ENCODE peak calls at places on chromosomes 5 and 9, in four cellular contexts. One of them, this sample, is unnamed.

GRCh38 chr5:140351609-140352334 is 5.4 kb upstream of the HBEGF start:
- DNase-seq in amniotic stem cell: peak; percentile 53
- DNase-seq in lower leg skin: peak; percentile 67
- DNase-seq in HTR-8/SVneo: peak; percentile 66
- DNase-seq in this sample: peak; percentile 45

GRCh38 chr9:7369384-7369821 is 430.2 kb downstream of the DMAC1 start:
- DNase-seq in lower leg skin: no peak
- DNase-seq in amniotic stem cell: no peak
- DNase-seq in HTR-8/SVneo: no peak
- DNase-seq in this sample: no peak

GRCh38 chr5:115079934-115080623 is 89.6 kb downstream of the TRIM36 start:
- DNase-seq in amniotic stem cell: no peak
- DNase-seq in lower leg skin: no peak
- DNase-seq in HTR-8/SVneo: no peak
- DNase-seq in this sample: no peak

GRCh38 chr5:154972476-154973080 is 31.7 kb downstream of the MRPL22 start:
- DNase-seq in amniotic stem cell: peak; percentile 5
- DNase-seq in lower leg skin: no peak
- DNase-seq in HTR-8/SVneo: peak; percentile 29
- DNase-seq in this sample: no peak

GRCh38 chr9:33132249-33132772 is 34.8 kb downstream of the B4GALT1 start:
- DNase-seq in amniotic stem cell: peak; percentile 67
- DNase-seq in lower leg skin: no peak
- DNase-seq in HTR-8/SVneo: peak; percentile 26
- DNase-seq in this sample: no peak

GRCh38 chr9:122978586-122978985 is 37.8 kb downstream of the RABGAP1 start:
- DNase-seq in amniotic stem cell: no peak
- DNase-seq in HTR-8/SVneo: no peak
- DNase-seq in lower leg skin: no peak
- DNase-seq in this sample: no peak

GRCh38 chr5:133129192-133129748 is 77.5 kb downstream of the HSPA4 start:
- DNase-seq in amniotic stem cell: no peak
- DNase-seq in lower leg skin: no peak
- DNase-seq in HTR-8/SVneo: no peak
- DNase-seq in this sample: no peak

GRCh38 chr9:37337301-37337905 is 85.1 kb upstream of the GRHPR start:
- DNase-seq in HTR-8/SVneo: no peak
- DNase-seq in amniotic stem cell: no peak
- DNase-seq in lower leg skin: no peak
- DNase-seq in this sample: no peak

GRCh38 chr9:82729991-82730390 is 333.0 kb downstream of the RASEF start:
- DNase-seq in HTR-8/SVneo: no peak
- DNase-seq in amniotic stem cell: no peak
- DNase-seq in lower leg skin: no peak
- DNase-seq in this sample: no peak

GRCh38 chr9:98533132-98533531 is 175.6 kb downstream of the GABBR2 start:
- DNase-seq in amniotic stem cell: no peak
- DNase-seq in HTR-8/SVneo: no peak
- DNase-seq in lower leg skin: no peak
- DNase-seq in this sample: no peak

GRCh38 chr5:59356813-59357381 is 536.6 kb downstream of the PDE4D start:
- DNase-seq in HTR-8/SVneo: no peak
- DNase-seq in lower leg skin: no peak
- DNase-seq in amniotic stem cell: no peak
- DNase-seq in this sample: no peak

GRCh38 chr9:89114741-89115140 is 63.9 kb downstream of the SHC3 start:
- DNase-seq in amniotic stem cell: no peak
- DNase-seq in lower leg skin: no peak
- DNase-seq in HTR-8/SVneo: no peak
- DNase-seq in this sample: no peak

GRCh38 chr5:111069839-111070238 is 1.7 kb upstream of the TSLP start:
- DNase-seq in HTR-8/SVneo: no peak
- DNase-seq in lower leg skin: no peak
- DNase-seq in amniotic stem cell: no peak
- DNase-seq in this sample: no peak

GRCh38 chr5:119255571-119256356 is 100.1 kb upstream of the TNFAIP8 start:
- DNase-seq in amniotic stem cell: no peak
- DNase-seq in lower leg skin: no peak
- DNase-seq in HTR-8/SVneo: no peak
- DNase-seq in this sample: no peak

GRCh38 chr5:154078305-154078704 is 39.5 kb downstream of the MFAP3 start:
- DNase-seq in lower leg skin: no peak
- DNase-seq in amniotic stem cell: no peak
- DNase-seq in HTR-8/SVneo: no peak
- DNase-seq in this sample: no peak

GRCh38 chr5:89471556-89471955 is 588.6 kb upstream of the MEF2C start:
- DNase-seq in amniotic stem cell: no peak
- DNase-seq in lower leg skin: no peak
- DNase-seq in HTR-8/SVneo: no peak
- DNase-seq in this sample: no peak

GRCh38 chr5:111984044-111984443 is 227.1 kb upstream of the NREP start:
- DNase-seq in HTR-8/SVneo: peak; percentile 63
- DNase-seq in amniotic stem cell: peak; percentile 58
- DNase-seq in lower leg skin: no peak
- DNase-seq in this sample: no peak

GRCh38 chr9:110330484-110331115 is 7.1 kb downstream of the TXNDC8 start:
- DNase-seq in amniotic stem cell: no peak
- DNase-seq in HTR-8/SVneo: no peak
- DNase-seq in lower leg skin: no peak
- DNase-seq in this sample: no peak

GRCh38 chr5:74312746-74313145 is 327.8 kb downstream of the ENC1 start:
- DNase-seq in lower leg skin: no peak
- DNase-seq in amniotic stem cell: no peak
- DNase-seq in HTR-8/SVneo: no peak
- DNase-seq in this sample: no peak

GRCh38 chr9:75964431-75964830 is 74.0 kb downstream of the PCSK5 start:
- DNase-seq in HTR-8/SVneo: no peak
- DNase-seq in lower leg skin: no peak
- DNase-seq in amniotic stem cell: no peak
- DNase-seq in this sample: no peak

GRCh38 chr5:84825616-84826015 is 440.9 kb upstream of the EDIL3 start:
- DNase-seq in lower leg skin: no peak
- DNase-seq in HTR-8/SVneo: no peak
- DNase-seq in amniotic stem cell: peak; percentile 4
- DNase-seq in this sample: no peak

GRCh38 chr5:174108765-174109164 is 63.3 kb downstream of the NSG2 start:
- DNase-seq in lower leg skin: no peak
- DNase-seq in amniotic stem cell: no peak
- DNase-seq in HTR-8/SVneo: no peak
- DNase-seq in this sample: no peak

GRCh38 chr9:100088202-100088601 is 10.6 kb downstream of the ERP44 start:
- DNase-seq in amniotic stem cell: no peak
- DNase-seq in lower leg skin: no peak
- DNase-seq in HTR-8/SVneo: no peak
- DNase-seq in this sample: no peak

GRCh38 chr5:173268750-173269580 is 34.0 kb upstream of the NKX2-5 start:
- DNase-seq in lower leg skin: no peak
- DNase-seq in amniotic stem cell: no peak
- DNase-seq in HTR-8/SVneo: no peak
- DNase-seq in this sample: no peak

GRCh38 chr9:95840096-95840495 is 35.4 kb upstream of the ERCC6L2 start:
- DNase-seq in HTR-8/SVneo: no peak
- DNase-seq in amniotic stem cell: no peak
- DNase-seq in lower leg skin: no peak
- DNase-seq in this sample: no peak

GRCh38 chr9:127112683-127113539 is 9.5 kb downstream of the ANGPTL2 start:
- DNase-seq in HTR-8/SVneo: no peak
- DNase-seq in amniotic stem cell: no peak
- DNase-seq in lower leg skin: no peak
- DNase-seq in this sample: no peak

GRCh38 chr5:96297290-96297689 is 135.8 kb downstream of the PCSK1 start:
- DNase-seq in HTR-8/SVneo: no peak
- DNase-seq in amniotic stem cell: peak; percentile 35
- DNase-seq in lower leg skin: no peak
- DNase-seq in this sample: no peak

GRCh38 chr9:134291452-134291881 is 34.8 kb upstream of the RXRA start:
- DNase-seq in amniotic stem cell: no peak
- DNase-seq in lower leg skin: no peak
- DNase-seq in HTR-8/SVneo: no peak
- DNase-seq in this sample: no peak

GRCh38 chr5:141490771-141491170 is 1.9 kb downstream of the PCDHGC5 start:
- DNase-seq in amniotic stem cell: no peak
- DNase-seq in lower leg skin: no peak
- DNase-seq in HTR-8/SVneo: no peak
- DNase-seq in this sample: no peak

GRCh38 chr5:83450183-83450839 is 21.2 kb upstream of the VCAN start:
- DNase-seq in HTR-8/SVneo: no peak
- DNase-seq in lower leg skin: no peak
- DNase-seq in amniotic stem cell: no peak
- DNase-seq in this sample: no peak

GRCh38 chr5:116494784-116495480 is 79.7 kb downstream of the SEMA6A start:
- DNase-seq in HTR-8/SVneo: no peak
- DNase-seq in amniotic stem cell: no peak
- DNase-seq in lower leg skin: no peak
- DNase-seq in this sample: no peak

GRCh38 chr9:109452761-109453160 is 45.3 kb downstream of the PTPN3 start:
- DNase-seq in HTR-8/SVneo: peak; percentile 35
- DNase-seq in lower leg skin: no peak
- DNase-seq in amniotic stem cell: peak; percentile 21
- DNase-seq in this sample: no peak

GRCh38 chr9:132141948-132142594 is 19.8 kb upstream of the NTNG2 start:
- DNase-seq in amniotic stem cell: no peak
- DNase-seq in HTR-8/SVneo: peak; percentile 26
- DNase-seq in lower leg skin: no peak
- DNase-seq in this sample: no peak

GRCh38 chr9:35516481-35516880 is 26.6 kb downstream of the RUSC2 start:
- DNase-seq in amniotic stem cell: peak; percentile 51
- DNase-seq in HTR-8/SVneo: no peak
- DNase-seq in lower leg skin: no peak
- DNase-seq in this sample: no peak

GRCh38 chr9:128882677-128883590 is 1.0 kb downstream of the LRRC8A start:
- DNase-seq in lower leg skin: no peak
- DNase-seq in amniotic stem cell: no peak
- DNase-seq in HTR-8/SVneo: no peak
- DNase-seq in this sample: no peak